ENCODE peak calls at places on chromosome 11, in four cellular contexts. H is WTC11, I is K562, J is H1. T is an unnamed sample.

GRCh38 chr11:128658499-128658898 is 35.4 kb upstream of the FLI1 start:
- DNase-seq in H (no peak), I (no peak), J (no peak), T (no peak)

GRCh38 chr11:88016392-88017020 is 158.7 kb downstream of the RAB38 start:
- DNase-seq in H (peak), I (peak), J (peak), T (peak)

GRCh38 chr11:125335101-125335500 is 161.0 kb downstream of the FEZ1 start:
- DNase-seq in H (no peak), I (no peak), J (no peak), T (no peak)

GRCh38 chr11:72703281-72704008 is 29.2 kb upstream of the PDE2A start:
- DNase-seq in H (no peak), I (peak), J (no peak), T (no peak)

GRCh38 chr11:70099578-70100282 is 21.6 kb downstream of the ANO1 start:
- DNase-seq in H (no peak), I (no peak), J (no peak), T (no peak)

GRCh38 chr11:103051986-103052385 is 40.0 kb downstream of the DCUN1D5 start:
- DNase-seq in H (no peak), I (no peak), J (no peak), T (no peak)

GRCh38 chr11:68083517-68083916 is 37.7 kb downstream of the CHKA start:
- DNase-seq in H (no peak), I (no peak), J (no peak), T (no peak)

GRCh38 chr11:1917523-1918435 is 1.7 kb upstream of the TNNT3 start:
- DNase-seq in H (peak), I (peak), J (no peak), T (peak)

GRCh38 chr11:128470081-128470480 is 117.3 kb downstream of the ETS1 start:
- DNase-seq in H (no peak), I (no peak), J (no peak), T (no peak)

GRCh38 chr11:19259487-19260345 is 19.0 kb upstream of the E2F8 start:
- DNase-seq in H (peak), I (peak), J (peak), T (peak)

GRCh38 chr11:32109138-32109537 is 18.3 kb downstream of the RCN1 start:
- DNase-seq in H (no peak), I (no peak), J (no peak), T (no peak)

GRCh38 chr11:124627546-124627945 is 4.9 kb downstream of the TBRG1 start:
- DNase-seq in H (no peak), I (no peak), J (no peak), T (no peak)

GRCh38 chr11:18749681-18750319 is 23.8 kb upstream of the IGSF22 start:
- DNase-seq in H (peak), I (no peak), J (no peak), T (peak)

GRCh38 chr11:66288866-66289547 is at the start of gene YIF1A:
- DNase-seq in H (peak), I (peak), J (peak), T (peak)

GRCh38 chr11:66289548-66290331 is 797 bp upstream of the YIF1A start:
- DNase-seq in H (peak), I (peak), J (peak), T (no peak)

GRCh38 chr11:66286699-66287098 is 2.2 kb downstream of the YIF1A start:
- DNase-seq in H (no peak), I (no peak), J (no peak), T (no peak)

GRCh38 chr11:66287256-66288137 is 1.4 kb downstream of the YIF1A start:
- DNase-seq in H (no peak), I (no peak), J (no peak), T (no peak)

DNA sequence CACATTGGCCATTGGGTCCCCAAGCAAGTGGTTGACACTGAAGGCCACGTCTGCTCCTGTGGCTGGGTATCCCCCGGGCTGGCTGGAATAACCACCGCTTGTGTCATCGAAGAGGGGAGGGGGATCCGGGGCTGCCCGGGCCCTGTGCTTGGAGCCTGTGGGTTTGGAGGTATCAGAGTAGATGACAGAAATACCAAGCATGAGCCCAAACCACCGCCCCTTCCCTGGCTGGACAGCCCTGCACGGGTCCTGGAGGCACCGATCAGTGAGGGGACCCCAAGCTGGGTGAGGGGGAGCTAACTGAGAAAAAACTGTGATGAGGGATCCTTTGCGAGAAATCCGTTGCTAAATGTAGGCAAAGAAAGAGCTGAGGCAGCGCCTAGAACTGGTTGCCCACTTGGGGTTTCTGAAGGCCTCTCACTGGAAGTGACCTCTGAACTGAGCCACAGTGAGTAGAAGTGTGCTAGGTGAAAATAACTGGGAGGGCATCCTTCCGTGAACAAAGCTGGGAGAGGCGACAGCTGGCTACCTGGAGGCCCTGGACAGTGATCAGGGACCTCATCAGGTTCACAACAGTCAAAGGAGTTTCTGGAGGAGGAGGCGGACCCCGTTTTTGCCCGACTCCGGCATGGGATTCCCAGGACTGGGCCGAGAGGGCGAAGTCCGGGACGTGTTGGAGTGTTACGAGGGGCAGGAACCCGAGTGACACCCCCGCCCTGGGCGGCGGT is 641 bp downstream of the YIF1A start:
- DNase-seq in H (no peak), I (no peak), J (peak), T (peak)
- TF ChIP-seq TEAD4 in H (no peak), I (no peak), J (no peak), T (no peak)

GRCh38 chr11:8266246-8267241 is 2.9 kb upstream of the LMO1 start:
- DNase-seq in H (no peak), I (no peak), J (no peak), T (no peak)

GRCh38 chr11:8268530-8269461 is 5.1 kb upstream of the LMO1 start:
- DNase-seq in H (peak), I (no peak), J (peak), T (peak)

GRCh38 chr11:8269636-8270035 is 6.0 kb upstream of the LMO1 start:
- DNase-seq in H (no peak), I (no peak), J (no peak), T (no peak)

GRCh38 chr11:8267280-8267679 is 3.6 kb upstream of the LMO1 start:
- DNase-seq in H (no peak), I (no peak), J (no peak), T (no peak)

DNA sequence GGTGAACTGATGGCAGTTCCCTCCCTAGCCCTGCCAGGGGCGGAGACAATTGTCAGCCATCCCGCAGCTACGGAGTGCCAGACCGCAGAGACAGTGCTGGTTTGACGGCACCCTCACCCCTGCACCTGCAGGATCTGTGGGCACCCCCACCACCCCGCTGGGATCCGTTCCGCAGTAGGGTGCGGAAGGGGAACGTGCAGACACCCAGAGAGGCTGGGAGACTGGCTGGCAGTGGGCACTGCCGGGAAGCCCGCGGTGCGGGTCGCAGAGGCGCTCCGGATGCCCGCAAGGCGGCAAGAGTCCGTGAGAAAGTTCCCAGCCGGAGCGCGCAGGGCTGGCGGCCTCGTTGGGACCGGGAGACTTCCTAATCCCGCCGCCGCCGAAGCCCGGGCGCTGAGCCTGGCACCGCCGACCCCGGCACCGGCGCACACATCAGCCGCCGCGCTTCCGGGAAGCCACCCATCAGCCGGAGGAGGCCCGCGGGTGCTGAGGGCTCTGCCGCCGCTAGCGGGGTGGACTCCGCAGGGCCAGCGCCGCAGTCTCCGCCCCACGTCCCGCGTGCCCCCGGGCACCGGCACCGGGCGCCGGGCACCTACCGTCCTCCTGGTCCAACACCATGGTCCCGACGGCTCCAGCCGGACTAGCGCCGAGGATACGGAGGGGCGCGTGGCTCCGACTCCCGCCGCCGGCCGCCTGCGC is 4.3 kb upstream of the LMO1 start:
- DNase-seq in H (peak), I (no peak), J (peak), T (peak)
- TF ChIP-seq TEAD4 in H (no peak), I (no peak), J (no peak), T (no peak)

DNA sequence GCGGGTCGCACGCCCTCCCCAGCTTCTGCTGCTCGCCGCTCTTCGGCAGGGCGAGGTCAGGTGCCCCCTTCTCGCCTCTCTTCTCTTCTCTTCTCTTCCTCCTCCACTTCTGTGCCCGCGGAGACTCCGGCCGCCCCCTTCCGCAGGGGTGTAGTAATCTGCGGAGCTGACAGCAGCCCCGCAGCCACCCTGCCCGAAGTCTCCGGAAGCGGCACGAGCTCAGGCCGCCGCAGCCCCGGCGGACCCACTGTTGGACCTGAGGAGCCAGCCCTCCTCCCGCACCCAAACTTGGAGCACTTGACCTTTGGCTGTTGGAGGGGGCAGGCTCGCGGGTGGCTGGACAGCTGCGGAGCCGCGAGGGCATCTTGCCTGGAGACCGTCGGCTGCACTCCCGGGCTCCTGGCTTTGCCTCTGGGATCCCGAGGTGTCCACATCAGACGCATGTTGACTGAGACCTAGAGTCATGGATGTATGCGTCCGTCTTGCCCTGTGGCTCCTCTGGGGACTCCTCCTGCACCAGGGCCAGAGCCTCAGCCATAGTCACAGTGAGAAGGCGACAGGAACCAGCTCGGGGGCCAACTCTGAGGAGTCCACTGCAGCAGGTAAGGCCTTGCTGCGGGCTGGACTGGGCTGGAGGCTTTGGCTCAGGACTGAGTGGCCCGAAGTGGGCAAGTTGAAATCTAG is 486 bp downstream of the STIM1 start:
- DNase-seq in H (peak), I (peak), J (peak), T (no peak)
- TF ChIP-seq TEAD4 in H (no peak), I (no peak), J (no peak), T (no peak)

GRCh38 chr11:13503393-13503792 is 7.6 kb upstream of the PTH start:
- DNase-seq in H (no peak), I (no peak), J (no peak), T (no peak)
- TF ChIP-seq TEAD4 in H (no peak), I (no peak), J (no peak), T (no peak)

GRCh38 chr11:83326326-83326725 is 40.2 kb upstream of the CCDC90B start:
- DNase-seq in H (no peak), I (no peak), J (no peak), T (no peak)

GRCh38 chr11:83335446-83336070 is 49.4 kb upstream of the CCDC90B start:
- DNase-seq in H (no peak), I (no peak), J (no peak), T (no peak)

DNA sequence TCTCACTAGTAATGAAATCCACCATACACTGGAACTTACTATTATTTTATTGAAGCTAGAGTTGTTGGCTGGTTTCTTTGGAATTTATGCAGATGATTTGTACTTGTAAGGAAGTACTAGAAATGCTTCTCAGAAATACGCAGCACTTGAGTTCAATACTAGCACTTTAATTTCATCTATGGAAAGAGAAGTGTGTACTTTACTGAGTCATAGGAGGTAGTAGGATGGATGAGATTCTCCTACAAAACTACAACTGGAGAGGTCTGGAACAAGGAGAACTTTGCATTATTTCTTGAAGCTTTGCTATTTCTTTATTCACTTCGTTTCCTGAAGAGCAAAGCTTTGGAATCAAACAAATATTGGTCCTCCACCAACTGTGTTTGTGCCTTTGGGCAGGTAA is 44.1 kb upstream of the CCDC90B start:
- DNase-seq in H (no peak), I (no peak), J (no peak), T (no peak)
- TF ChIP-seq TEAD4 in H (no peak), I (no peak), J (no peak), T (no peak)

GRCh38 chr11:65217441-65218423 is 36.0 kb downstream of the CAPN1 start:
- DNase-seq in H (no peak), I (no peak), J (no peak), T (no peak)
- TF ChIP-seq TEAD4 in H (no peak), I (no peak), J (no peak), T (no peak)

T was measured in SK-N-SH.